ENCODE peak calls at places on chromosomes 16 and 17, in seven cellular contexts. One of them, this sample, is unnamed.

GRCh38 chr17:68954146-68954971 is 833 bp downstream of the ABCA8 start:
- DNase-seq in H1: no peak
- DNase-seq in HCT116: no peak
- DNase-seq in K562: no peak
- DNase-seq in GM12878: no peak
- DNase-seq in HepG2: no peak
- DNase-seq in SK-N-SH: no peak
- DNase-seq in this sample: no peak

GRCh38 chr17:50219939-50220465 is 18.6 kb upstream of the COL1A1 start:
- DNase-seq in HCT116: no peak
- DNase-seq in HepG2: peak
- DNase-seq in K562: no peak
- DNase-seq in GM12878: no peak
- DNase-seq in H1: no peak
- DNase-seq in SK-N-SH: no peak
- DNase-seq in this sample: no peak

GRCh38 chr17:74011963-74012362 is 191.5 kb upstream of the RPL38 start:
- DNase-seq in HepG2: no peak
- DNase-seq in K562: no peak
- DNase-seq in GM12878: no peak
- DNase-seq in H1: no peak
- DNase-seq in HCT116: no peak
- DNase-seq in SK-N-SH: peak
- DNase-seq in this sample: no peak

GRCh38 chr16:69827527-69827926 is 65.4 kb downstream of the WWP2 start:
- DNase-seq in GM12878: no peak
- DNase-seq in HepG2: no peak
- DNase-seq in HCT116: no peak
- DNase-seq in K562: no peak
- DNase-seq in SK-N-SH: peak
- DNase-seq in H1: no peak
- DNase-seq in this sample: no peak

GRCh38 chr17:38532451-38532850 is 73.3 kb downstream of the SRCIN1 start:
- DNase-seq in GM12878: no peak
- DNase-seq in H1: no peak
- DNase-seq in HepG2: no peak
- DNase-seq in K562: no peak
- DNase-seq in HCT116: no peak
- DNase-seq in SK-N-SH: no peak
- DNase-seq in this sample: no peak

GRCh38 chr17:74163271-74163821 is 40.1 kb upstream of the RPL38 start:
- DNase-seq in HCT116: no peak
- DNase-seq in GM12878: no peak
- DNase-seq in SK-N-SH: no peak
- DNase-seq in H1: peak
- DNase-seq in K562: peak
- DNase-seq in HepG2: no peak
- DNase-seq in this sample: no peak

GRCh38 chr16:53900678-53901077 is 196.7 kb downstream of the FTO start:
- DNase-seq in K562: no peak
- DNase-seq in SK-N-SH: peak
- DNase-seq in HCT116: no peak
- DNase-seq in HepG2: no peak
- DNase-seq in H1: no peak
- DNase-seq in GM12878: no peak
- DNase-seq in this sample: no peak

GRCh38 chr16:26599786-26600107 is 467.0 kb upstream of the C16orf82 start:
- DNase-seq in K562: no peak
- DNase-seq in HepG2: no peak
- DNase-seq in H1: no peak
- DNase-seq in GM12878: no peak
- DNase-seq in HCT116: no peak
- DNase-seq in SK-N-SH: no peak
- DNase-seq in this sample: no peak

GRCh38 chr17:6787081-6787693 is 11.2 kb downstream of the FBXO39 start:
- DNase-seq in GM12878: no peak
- DNase-seq in SK-N-SH: no peak
- DNase-seq in HCT116: no peak
- DNase-seq in K562: no peak
- DNase-seq in HepG2: peak
- DNase-seq in H1: no peak
- DNase-seq in this sample: no peak

GRCh38 chr16:75402174-75402820 is 31.0 kb downstream of the CFDP1 start:
- DNase-seq in K562: no peak
- DNase-seq in HCT116: no peak
- DNase-seq in HepG2: no peak
- DNase-seq in H1: no peak
- DNase-seq in GM12878: no peak
- DNase-seq in SK-N-SH: no peak
- DNase-seq in this sample: no peak

GRCh38 chr17:72295916-72296315 is 175.1 kb downstream of the SOX9 start:
- DNase-seq in H1: no peak
- DNase-seq in GM12878: no peak
- DNase-seq in HCT116: no peak
- DNase-seq in HepG2: no peak
- DNase-seq in K562: no peak
- DNase-seq in SK-N-SH: no peak
- DNase-seq in this sample: no peak

GRCh38 chr17:72294487-72294893 is 173.7 kb downstream of the SOX9 start:
- DNase-seq in SK-N-SH: no peak
- DNase-seq in HepG2: no peak
- DNase-seq in K562: no peak
- DNase-seq in GM12878: no peak
- DNase-seq in HCT116: no peak
- DNase-seq in H1: no peak
- DNase-seq in this sample: no peak

GRCh38 chr17:72296456-72296855 is 175.6 kb downstream of the SOX9 start:
- DNase-seq in H1: no peak
- DNase-seq in K562: no peak
- DNase-seq in SK-N-SH: no peak
- DNase-seq in HepG2: no peak
- DNase-seq in HCT116: no peak
- DNase-seq in GM12878: no peak
- DNase-seq in this sample: no peak

GRCh38 chr17:72299092-72299491 is 178.3 kb downstream of the SOX9 start:
- DNase-seq in HCT116: no peak
- DNase-seq in H1: no peak
- DNase-seq in K562: no peak
- DNase-seq in GM12878: peak
- DNase-seq in SK-N-SH: no peak
- DNase-seq in HepG2: no peak
- DNase-seq in this sample: no peak

GRCh38 chr17:72297326-72298115 is 176.7 kb downstream of the SOX9 start:
- DNase-seq in HepG2: no peak
- DNase-seq in GM12878: no peak
- DNase-seq in SK-N-SH: no peak
- DNase-seq in HCT116: peak
- DNase-seq in K562: no peak
- DNase-seq in H1: no peak
- DNase-seq in this sample: no peak
- TF ChIP-seq JUND in HepG2: no peak
- TF ChIP-seq JUND in GM12878: no peak
- TF ChIP-seq JUND in SK-N-SH: no peak
- TF ChIP-seq JUND in HCT116: peak
- TF ChIP-seq JUND in K562: no peak
- TF ChIP-seq JUND in H1: no peak
- TF ChIP-seq JUND in this sample: no peak

GRCh38 chr17:871731-872517 is 89.8 kb downstream of the MRM3 start:
- DNase-seq in GM12878: no peak
- DNase-seq in K562: no peak
- DNase-seq in SK-N-SH: no peak
- DNase-seq in HepG2: no peak
- DNase-seq in H1: no peak
- DNase-seq in HCT116: no peak
- DNase-seq in this sample: no peak

GRCh38 chr17:866568-867087 is 84.5 kb downstream of the MRM3 start:
- DNase-seq in HepG2: no peak
- DNase-seq in K562: no peak
- DNase-seq in SK-N-SH: no peak
- DNase-seq in HCT116: no peak
- DNase-seq in GM12878: no peak
- DNase-seq in H1: no peak
- DNase-seq in this sample: no peak

GRCh38 chr17:867896-868489 is 85.8 kb downstream of the MRM3 start:
- DNase-seq in H1: no peak
- DNase-seq in HCT116: no peak
- DNase-seq in SK-N-SH: no peak
- DNase-seq in HepG2: no peak
- DNase-seq in K562: no peak
- DNase-seq in GM12878: no peak
- DNase-seq in this sample: no peak

GRCh38 chr17:869567-870530 is 87.7 kb downstream of the MRM3 start:
- DNase-seq in H1: no peak
- DNase-seq in K562: peak
- DNase-seq in HepG2: no peak
- DNase-seq in SK-N-SH: no peak
- DNase-seq in GM12878: no peak
- DNase-seq in HCT116: peak
- DNase-seq in this sample: peak

GRCh38 chr17:869067-869466 is 86.9 kb downstream of the MRM3 start:
- DNase-seq in K562: no peak
- DNase-seq in GM12878: no peak
- DNase-seq in SK-N-SH: no peak
- DNase-seq in H1: no peak
- DNase-seq in HCT116: no peak
- DNase-seq in HepG2: no peak
- DNase-seq in this sample: no peak
- TF ChIP-seq JUND in K562: no peak
- TF ChIP-seq JUND in GM12878: no peak
- TF ChIP-seq JUND in SK-N-SH: no peak
- TF ChIP-seq JUND in H1: no peak
- TF ChIP-seq JUND in HCT116: no peak
- TF ChIP-seq JUND in HepG2: no peak
- TF ChIP-seq JUND in this sample: no peak

DNA sequence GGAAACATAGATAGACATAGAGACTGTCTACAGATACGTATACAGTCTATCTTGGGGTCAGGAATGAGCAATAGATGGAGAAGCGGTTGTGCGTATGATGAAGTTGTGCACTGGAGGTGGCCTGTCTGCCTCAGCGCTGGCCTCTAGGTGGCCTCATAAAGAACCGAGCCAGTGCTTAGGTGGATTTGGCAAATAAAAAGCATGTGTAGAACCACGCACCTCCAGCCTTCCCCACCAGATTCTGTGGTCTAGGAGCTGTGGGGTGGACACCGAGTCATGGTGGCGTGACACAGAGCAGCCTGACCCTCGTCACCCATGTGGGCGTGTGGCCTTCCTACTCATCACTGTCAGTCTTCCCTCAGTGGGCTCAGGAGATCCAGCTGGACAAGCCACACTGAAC is 34.0 kb downstream of the PGS1 start:
- DNase-seq in GM12878: no peak
- DNase-seq in H1: no peak
- DNase-seq in K562: peak
- DNase-seq in HCT116: no peak
- DNase-seq in HepG2: no peak
- DNase-seq in SK-N-SH: peak
- DNase-seq in this sample: peak
- TF ChIP-seq JUND in GM12878: no peak
- TF ChIP-seq JUND in H1: no peak
- TF ChIP-seq JUND in K562: no peak
- TF ChIP-seq JUND in HCT116: no peak
- TF ChIP-seq JUND in HepG2: no peak
- TF ChIP-seq JUND in SK-N-SH: no peak
- TF ChIP-seq JUND in this sample: no peak

DNA sequence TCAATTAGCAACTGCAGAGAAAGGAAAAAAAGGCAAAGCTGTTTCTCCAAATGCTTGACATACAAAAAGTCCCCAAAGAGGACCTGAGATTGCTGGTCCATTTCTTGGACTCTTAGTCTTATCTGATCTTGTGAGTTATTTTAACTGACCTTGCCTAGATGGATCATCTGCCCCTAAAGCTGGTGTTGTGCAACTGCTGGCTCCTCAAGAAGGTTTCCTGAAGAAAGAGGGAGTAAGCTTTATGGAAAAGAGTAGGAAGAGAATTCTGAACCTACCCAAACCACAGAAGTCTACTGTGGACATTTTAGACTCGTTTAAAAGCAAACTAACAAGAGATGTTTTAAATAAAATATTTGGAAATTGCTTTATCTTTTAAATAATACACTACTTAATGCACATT is 140.0 kb upstream of the HS3ST3A1 start:
- DNase-seq in HCT116: no peak
- DNase-seq in K562: no peak
- DNase-seq in H1: no peak
- DNase-seq in GM12878: no peak
- DNase-seq in HepG2: no peak
- DNase-seq in SK-N-SH: no peak
- DNase-seq in this sample: no peak
- TF ChIP-seq JUND in HCT116: no peak
- TF ChIP-seq JUND in K562: no peak
- TF ChIP-seq JUND in H1: no peak
- TF ChIP-seq JUND in GM12878: no peak
- TF ChIP-seq JUND in HepG2: no peak
- TF ChIP-seq JUND in SK-N-SH: no peak
- TF ChIP-seq JUND in this sample: no peak

DNA sequence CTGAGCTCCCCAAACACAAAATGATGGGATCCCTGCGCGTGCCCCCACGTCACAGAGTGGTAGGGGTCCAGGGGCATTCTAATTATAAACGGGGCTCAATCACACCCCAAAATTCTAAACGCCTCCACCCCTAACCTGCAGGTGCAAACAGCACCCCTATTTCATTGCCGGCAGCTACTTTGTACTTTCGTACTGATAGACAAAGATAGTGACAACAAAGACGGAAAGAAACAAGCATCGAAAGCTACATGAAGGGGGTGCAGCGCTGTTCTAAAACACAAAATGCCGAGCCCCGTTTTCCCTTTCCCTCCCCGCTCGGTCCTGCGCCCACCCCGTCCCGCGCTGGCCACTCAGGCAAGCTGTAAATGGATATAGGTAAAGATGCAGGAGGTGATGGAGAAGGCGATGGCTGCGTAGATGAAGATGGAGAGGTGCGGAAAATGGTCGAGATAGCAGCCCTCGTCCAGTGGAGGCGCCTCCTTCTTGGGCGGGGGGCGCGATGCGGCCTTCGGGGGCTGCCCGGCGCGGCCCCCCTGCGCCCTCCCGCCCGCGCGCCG is 14.0 kb downstream of the MIS12 start:
- DNase-seq in HepG2: no peak
- DNase-seq in K562: no peak
- DNase-seq in GM12878: no peak
- DNase-seq in H1: no peak
- DNase-seq in HCT116: no peak
- DNase-seq in SK-N-SH: no peak
- DNase-seq in this sample: no peak
- TF ChIP-seq JUND in HepG2: no peak
- TF ChIP-seq JUND in K562: no peak
- TF ChIP-seq JUND in GM12878: no peak
- TF ChIP-seq JUND in H1: no peak
- TF ChIP-seq JUND in HCT116: no peak
- TF ChIP-seq JUND in SK-N-SH: no peak
- TF ChIP-seq JUND in this sample: no peak

This sample was measured in T47D.